ENCODE peak calls at places on chromosomes 12 and 14, in four cellular contexts. G is ovary, Q is HepG2, B is transverse colon. V is an unnamed sample.

GRCh38 chr12:53459097-53459496 is 7.2 kb downstream of the PCBP2 start:
- DNase-seq in G (no peak), Q (no peak), B (no peak), V (no peak)

GRCh38 chr12:96098631-96099030 is 63.2 kb upstream of the LTA4H start:
- DNase-seq in G (no peak), Q (no peak), B (no peak), V (no peak)

GRCh38 chr12:28563286-28563685 is 373.0 kb downstream of the CCDC91 start:
- DNase-seq in G (no peak), Q (no peak), B (no peak), V (no peak)

GRCh38 chr14:68722968-68723577 is 69.8 kb downstream of the ZFP36L1 start:
- DNase-seq in G (no peak), Q (peak; percentile 60), B (no peak), V (no peak)

GRCh38 chr12:42744539-42745156 is 155.1 kb upstream of the PRICKLE1 start:
- DNase-seq in G (no peak), Q (no peak), B (no peak), V (no peak)

GRCh38 chr12:53287741-53288216 is 7.6 kb upstream of the PFDN5 start:
- DNase-seq in G (peak; percentile 63), Q (peak; percentile 38), B (peak; percentile 79), V (peak; percentile 76)

GRCh38 chr14:35404246-35404495 is 378 bp downstream of the NFKBIA start:
- DNase-seq in G (no peak), Q (no peak), B (no peak), V (no peak)

GRCh38 chr12:6961278-6961694 is 9.2 kb downstream of the PHB2 start:
- DNase-seq in G (peak; percentile 63), Q (no peak), B (peak; percentile 83), V (no peak)

GRCh38 chr12:28089363-28089762 is 100.9 kb upstream of the CCDC91 start:
- DNase-seq in G (no peak), Q (no peak), B (no peak), V (no peak)

GRCh38 chr12:116299548-116300150 is 22.2 kb upstream of the MED13L start:
- DNase-seq in G (no peak), Q (no peak), B (no peak), V (no peak)

GRCh38 chr14:103033744-103034143 is 23.6 kb downstream of the CDC42BPB start:
- DNase-seq in G (no peak), Q (no peak), B (peak; percentile 72), V (no peak)

GRCh38 chr14:68653108-68653507 is 139.8 kb downstream of the ZFP36L1 start:
- DNase-seq in G (peak; percentile 8), Q (no peak), B (no peak), V (no peak)

GRCh38 chr12:24966951-24967564 is 18.2 kb upstream of the BCAT1 start:
- DNase-seq in G (no peak), Q (no peak), B (no peak), V (no peak)

GRCh38 chr12:116594325-116595038 is 35.3 kb downstream of the MAP1LC3B2 start:
- DNase-seq in G (no peak), Q (no peak), B (peak; percentile 20), V (no peak)

GRCh38 chr12:92927055-92927435 is 2.0 kb downstream of the EEA1 start:
- DNase-seq in G (no peak), Q (peak; percentile 29), B (no peak), V (no peak)

GRCh38 chr14:63896278-63896720 is 43.5 kb downstream of the SYNE2 start:
- DNase-seq in G (peak; percentile 67), Q (peak; percentile 81), B (peak; percentile 67), V (no peak)

GRCh38 chr12:111184161-111184560 is 184.7 kb downstream of the PHETA1 start:
- DNase-seq in G (no peak), Q (no peak), B (no peak), V (no peak)

DNA sequence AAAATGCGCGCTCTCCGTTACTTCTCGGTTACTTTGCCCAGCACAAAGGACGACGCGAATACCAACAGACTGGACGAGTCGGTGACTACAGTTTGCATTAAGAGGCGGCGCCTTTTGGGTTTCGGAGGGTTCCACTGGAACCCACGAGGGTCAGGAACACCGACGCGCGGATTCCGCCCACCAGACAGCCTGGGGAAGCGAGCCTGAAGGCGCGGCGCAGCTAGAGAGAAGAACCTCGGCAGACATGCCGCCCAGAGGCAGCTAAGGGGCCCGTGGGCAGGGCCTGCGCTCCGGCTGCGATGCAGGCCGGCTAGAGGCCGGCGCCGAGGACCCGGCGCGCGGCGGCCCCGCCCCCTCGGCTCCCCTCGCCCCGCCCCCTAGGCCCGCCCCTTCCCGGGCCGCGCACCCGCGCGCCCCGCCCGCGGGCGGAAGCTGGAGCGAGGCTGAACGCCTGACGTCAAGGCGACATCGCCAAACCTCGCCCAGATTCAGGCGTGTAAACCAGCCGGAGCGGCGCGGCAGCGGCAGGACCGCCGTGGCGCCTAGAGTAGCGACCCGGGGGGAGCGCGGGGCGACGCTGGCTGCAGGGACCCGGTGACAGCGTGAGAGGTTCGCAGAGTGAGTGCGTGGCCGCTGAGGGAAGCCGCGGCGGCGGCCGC is at the start of gene RAP1B:
- DNase-seq in G (peak; percentile 89), Q (peak; percentile 79), B (peak; percentile 92), V (peak; percentile 79)
- TF ChIP-seq POLR2A in G (peak; percentile 96), Q (peak; percentile 92), B (peak; percentile 96), V (peak; percentile 93)

DNA sequence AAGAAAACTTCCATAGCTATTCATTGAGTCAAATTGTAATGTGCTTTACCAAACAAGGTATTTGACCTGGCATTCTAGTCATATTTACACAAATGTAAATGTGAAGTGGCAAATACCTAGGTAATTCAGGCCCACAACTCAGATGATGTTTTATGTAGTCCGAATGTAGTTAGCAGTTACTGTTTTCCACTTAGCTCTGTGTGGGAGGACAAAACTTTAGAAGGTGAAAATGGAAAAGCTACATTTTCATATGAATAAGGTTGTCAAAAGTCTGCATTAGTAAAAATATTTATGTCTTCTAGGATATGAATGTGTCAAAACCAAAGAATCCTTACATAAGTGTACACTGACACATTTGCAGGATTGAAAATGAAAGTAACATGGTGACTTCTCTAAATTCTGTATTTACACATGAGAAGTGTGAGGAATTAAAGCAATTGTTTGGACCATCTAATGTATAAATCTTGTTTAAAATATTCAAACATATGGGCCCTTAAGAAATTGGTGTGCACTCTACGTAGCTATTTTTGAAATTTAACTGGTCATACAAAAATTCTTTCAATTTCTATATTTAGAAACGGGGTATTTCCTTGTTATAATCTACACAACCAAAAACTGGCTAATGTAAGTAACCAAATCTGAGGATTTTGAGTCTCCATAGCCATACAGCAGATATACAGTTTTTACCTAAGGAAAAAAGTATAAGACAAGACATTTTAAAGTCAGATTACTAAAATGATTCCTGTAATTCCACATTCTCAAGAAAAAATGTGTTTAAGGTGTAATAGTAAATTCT is 5.4 kb downstream of the CDKN1B start:
- DNase-seq in G (no peak), Q (no peak), B (no peak), V (no peak)
- TF ChIP-seq POLR2A in G (no peak), Q (peak; percentile 27), B (no peak), V (no peak)

GRCh38 chr14:21229821-21230220 is 39.4 kb downstream of the HNRNPC start:
- DNase-seq in G (no peak), Q (no peak), B (no peak), V (no peak)
- TF ChIP-seq POLR2A in G (no peak), Q (no peak), B (no peak), V (no peak)

GRCh38 chr12:76345569-76345968 is 2.6 kb downstream of the BBS10 start:
- DNase-seq in G (no peak), Q (no peak), B (no peak), V (no peak)

GRCh38 chr12:76346236-76346635 is 2.0 kb downstream of the BBS10 start:
- DNase-seq in G (no peak), Q (no peak), B (no peak), V (no peak)

GRCh38 chr12:76341436-76342030 is 6.7 kb downstream of the BBS10 start:
- DNase-seq in G (no peak), Q (no peak), B (no peak), V (no peak)

GRCh38 chr12:76337583-76337982 is 10.6 kb downstream of the BBS10 start:
- DNase-seq in G (no peak), Q (no peak), B (no peak), V (no peak)

GRCh38 chr12:76340680-76341435 is 7.4 kb downstream of the BBS10 start:
- DNase-seq in G (no peak), Q (no peak), B (no peak), V (no peak)
- TF ChIP-seq POLR2A in G (no peak), Q (no peak), B (no peak), V (no peak)

DNA sequence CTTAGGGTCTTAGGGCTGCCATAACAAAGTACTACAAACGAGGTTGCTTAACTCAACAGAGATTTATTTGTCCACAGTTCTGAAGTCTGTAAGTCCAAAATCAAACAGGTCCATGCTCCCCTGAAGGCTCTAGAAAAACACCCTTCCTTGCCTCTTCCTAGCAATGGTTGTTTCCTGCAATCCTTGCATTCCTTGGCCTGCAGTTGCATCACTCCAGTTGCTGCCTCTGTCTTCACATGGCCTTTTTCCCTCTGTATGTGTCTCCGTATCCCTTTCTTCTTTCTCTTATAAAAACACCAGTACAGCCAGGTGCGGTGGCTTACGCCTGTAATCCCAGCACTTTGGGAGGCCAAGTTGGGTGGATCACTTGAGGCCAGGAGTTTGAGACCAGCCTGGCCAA is 17.4 kb downstream of the KCNMB4 start:
- DNase-seq in G (no peak), Q (no peak), B (no peak), V (no peak)
- TF ChIP-seq POLR2A in G (no peak), Q (no peak), B (no peak), V (no peak)